ENCODE peak calls at places on chromosomes 5 and 9, in eight cellular contexts. L is dorsolateral prefrontal cortex, A is upper lobe of right lung, C is cardiac muscle cell, B is prostate gland, I is OCI-LY7, E is endothelial cell of umbilical vein, H is psoas muscle. Z is an unnamed sample.

GRCh38 chr5:154209591-154210081 is 19.1 kb downstream of the GALNT10 start:
- DNase-seq in L (no peak), A (no peak), C (no peak), B (no peak), I (no peak), E (no peak), H (no peak), Z (no peak)

GRCh38 chr5:173888473-173889135 is 455 bp downstream of the CPEB4 start:
- DNase-seq in L (peak), A (peak), C (peak), B (no peak), I (no peak), E (peak), H (peak), Z (no peak)

GRCh38 chr5:1512541-1513291 is 11.0 kb downstream of the LPCAT1 start:
- DNase-seq in L (peak), A (peak), C (no peak), B (no peak), I (no peak), E (no peak), H (peak), Z (peak)

GRCh38 chr5:150263801-150264621 is 25.6 kb downstream of the CAMK2A start:
- DNase-seq in L (peak), A (no peak), C (peak), B (peak), I (no peak), E (peak), H (peak), Z (no peak)

GRCh38 chr9:69172895-69173294 is 1.2 kb upstream of the TJP2 start:
- DNase-seq in L (no peak), A (no peak), C (no peak), B (no peak), I (no peak), E (peak), H (no peak), Z (no peak)

GRCh38 chr9:124661184-124661755 is 109.8 kb downstream of the NR6A1 start:
- DNase-seq in L (no peak), A (no peak), C (peak), B (no peak), I (no peak), E (peak), H (no peak), Z (no peak)

GRCh38 chr5:40672440-40672839 is 7.3 kb upstream of the PTGER4 start:
- DNase-seq in L (no peak), A (no peak), C (no peak), B (no peak), I (no peak), E (no peak), H (no peak), Z (no peak)

GRCh38 chr5:6804766-6805165 is 91.5 kb downstream of the TENT4A start:
- DNase-seq in L (no peak), A (no peak), C (no peak), B (no peak), I (no peak), E (no peak), H (no peak), Z (no peak)

GRCh38 chr5:109853362-109853761 is 163.6 kb downstream of the MAN2A1 start:
- DNase-seq in L (no peak), A (no peak), C (no peak), B (no peak), I (no peak), E (no peak), H (no peak), Z (no peak)

GRCh38 chr5:109585012-109585599 is 104.6 kb upstream of the MAN2A1 start:
- DNase-seq in L (no peak), A (no peak), C (no peak), B (no peak), I (no peak), E (peak), H (no peak), Z (no peak)

GRCh38 chr5:34562791-34563190 is 93.3 kb upstream of the RAI14 start:
- DNase-seq in L (no peak), A (no peak), C (no peak), B (no peak), I (no peak), E (no peak), H (no peak), Z (no peak)

GRCh38 chr5:120932480-120932879 is 468.4 kb downstream of the PRR16 start:
- DNase-seq in L (no peak), A (no peak), C (no peak), B (no peak), I (no peak), E (no peak), H (no peak), Z (no peak)

GRCh38 chr9:129697111-129697955 is 31.9 kb downstream of the PRRX2 start:
- DNase-seq in L (no peak), A (no peak), C (peak), B (no peak), I (no peak), E (no peak), H (peak), Z (peak)

GRCh38 chr5:90099099-90099498 is 310.5 kb downstream of the CETN3 start:
- DNase-seq in L (no peak), A (no peak), C (no peak), B (no peak), I (no peak), E (no peak), H (no peak), Z (no peak)

GRCh38 chr5:102889033-102889432 is 133.9 kb downstream of the PAM start:
- DNase-seq in L (no peak), A (no peak), C (no peak), B (no peak), I (no peak), E (no peak), H (no peak), Z (no peak)

GRCh38 chr5:141521244-141521781 is 32.4 kb downstream of the PCDHGC5 start:
- DNase-seq in L (no peak), A (no peak), C (no peak), B (no peak), I (no peak), E (peak), H (no peak), Z (no peak)

GRCh38 chr5:170312666-170313065 is 15.1 kb upstream of the LCP2 start:
- DNase-seq in L (no peak), A (no peak), C (no peak), B (no peak), I (no peak), E (peak), H (no peak), Z (no peak)

GRCh38 chr9:121567142-121568100 is 67.8 kb upstream of the GGTA1 start:
- DNase-seq in L (no peak), A (no peak), C (peak), B (no peak), I (no peak), E (peak), H (peak), Z (no peak)

GRCh38 chr5:886716-887325 is 5.8 kb downstream of the BRD9 start:
- DNase-seq in L (no peak), A (no peak), C (no peak), B (no peak), I (no peak), E (no peak), H (no peak), Z (no peak)

GRCh38 chr5:57366744-57367143 is 115.9 kb downstream of the ACTBL2 start:
- DNase-seq in L (no peak), A (no peak), C (no peak), B (no peak), I (no peak), E (no peak), H (no peak), Z (no peak)

GRCh38 chr9:117116084-117116483 is 298.8 kb downstream of the ASTN2 start:
- DNase-seq in L (no peak), A (no peak), C (no peak), B (no peak), I (no peak), E (no peak), H (no peak), Z (no peak)

GRCh38 chr9:36166150-36166927 is 2.8 kb upstream of the CCIN start:
- DNase-seq in L (peak), A (peak), C (peak), B (peak), I (peak), E (peak), H (peak), Z (no peak)

GRCh38 chr5:103098993-103099392 is 20.9 kb downstream of the GIN1 start:
- DNase-seq in L (no peak), A (no peak), C (no peak), B (no peak), I (no peak), E (no peak), H (no peak), Z (no peak)

GRCh38 chr5:68798877-68799276 is 294.9 kb upstream of the SLC30A5 start:
- DNase-seq in L (no peak), A (no peak), C (no peak), B (no peak), I (no peak), E (no peak), H (peak), Z (no peak)

GRCh38 chr9:14320272-14321245 is 6.6 kb upstream of the NFIB start:
- DNase-seq in L (no peak), A (no peak), C (no peak), B (no peak), I (peak), E (peak), H (no peak), Z (no peak)

GRCh38 chr5:146000072-146000471 is 63.7 kb downstream of the SH3RF2 start:
- DNase-seq in L (no peak), A (no peak), C (no peak), B (no peak), I (no peak), E (no peak), H (no peak), Z (no peak)

GRCh38 chr9:83649515-83649914 is 26.6 kb downstream of the IDNK start:
- DNase-seq in L (no peak), A (no peak), C (no peak), B (no peak), I (no peak), E (no peak), H (no peak), Z (no peak)

GRCh38 chr5:146345578-146346366 is 7.1 kb downstream of the POU4F3 start:
- DNase-seq in L (no peak), A (no peak), C (no peak), B (no peak), I (no peak), E (no peak), H (no peak), Z (no peak)

GRCh38 chr5:159181152-159181551 is 28.2 kb downstream of the RNF145 start:
- DNase-seq in L (no peak), A (no peak), C (no peak), B (no peak), I (no peak), E (no peak), H (no peak), Z (no peak)

GRCh38 chr5:166032601-166033000 is 2258.8 kb upstream of the WWC1 start:
- DNase-seq in L (no peak), A (no peak), C (no peak), B (no peak), I (no peak), E (no peak), H (no peak), Z (no peak)

GRCh38 chr5:139667730-139668063 is 19.5 kb downstream of the CXXC5 start:
- DNase-seq in L (no peak), A (no peak), C (no peak), B (no peak), I (no peak), E (no peak), H (no peak), Z (no peak)

GRCh38 chr9:35074791-35075190 is 2.4 kb upstream of the VCP start:
- DNase-seq in L (no peak), A (no peak), C (no peak), B (no peak), I (no peak), E (no peak), H (no peak), Z (no peak)

GRCh38 chr9:35079041-35079425 is 709 bp downstream of the FANCG start:
- DNase-seq in L (no peak), A (no peak), C (no peak), B (no peak), I (peak), E (no peak), H (no peak), Z (no peak)

GRCh38 chr9:35078066-35078465 is 1.7 kb downstream of the FANCG start:
- DNase-seq in L (no peak), A (no peak), C (no peak), B (no peak), I (no peak), E (no peak), H (no peak), Z (no peak)

GRCh38 chr9:35075358-35075757 is 2.9 kb upstream of the VCP start:
- DNase-seq in L (no peak), A (no peak), C (no peak), B (no peak), I (no peak), E (no peak), H (no peak), Z (no peak)

DNA sequence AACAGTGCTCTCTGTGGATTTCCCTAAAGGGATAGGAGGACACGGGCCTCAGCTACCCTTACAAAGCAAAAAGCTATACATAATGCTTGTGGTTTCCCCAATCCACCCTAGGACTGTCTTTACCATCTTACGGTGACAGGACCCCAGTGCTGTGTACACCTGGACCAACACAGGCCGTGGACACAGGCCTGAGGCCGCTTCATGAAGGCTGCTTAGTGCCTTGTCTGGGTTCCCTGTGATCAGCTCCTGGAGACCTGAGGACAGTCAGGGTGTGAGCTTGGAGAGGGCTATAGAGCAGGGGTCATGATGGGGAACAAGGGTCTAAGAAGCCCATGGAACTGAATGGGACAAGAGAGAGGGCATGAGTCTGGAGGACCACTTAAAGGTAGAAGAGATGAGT is 2.9 kb downstream of the FANCG start:
- DNase-seq in L (no peak), A (no peak), C (no peak), B (no peak), I (no peak), E (no peak), H (no peak), Z (no peak)
- H3K27ac ChIP-seq in L (no peak), A (no peak), C (no peak), B (no peak), I (no peak), E (no peak), H (no peak), Z (no peak)

GRCh38 chr9:5629312-5630037 is 568 bp downstream of the RIC1 start:
- DNase-seq in L (peak), A (peak), C (peak), B (peak), I (peak), E (peak), H (peak), Z (no peak)

GRCh38 chr9:5630038-5630507 is 1.2 kb downstream of the RIC1 start:
- DNase-seq in L (no peak), A (no peak), C (peak), B (peak), I (peak), E (peak), H (no peak), Z (no peak)

GRCh38 chr9:5626727-5627634 is 1.9 kb upstream of the RIC1 start:
- DNase-seq in L (no peak), A (no peak), C (peak), B (peak), I (peak), E (peak), H (peak), Z (no peak)

GRCh38 chr9:5628183-5628529 is 751 bp upstream of the RIC1 start:
- DNase-seq in L (no peak), A (no peak), C (no peak), B (no peak), I (no peak), E (no peak), H (no peak), Z (no peak)

GRCh38 chr9:5628530-5629311 is at the start of gene RIC1:
- DNase-seq in L (peak), A (peak), C (peak), B (peak), I (peak), E (peak), H (peak), Z (peak)
- H3K4me3 ChIP-seq in L (peak), A (peak), C (peak), B (peak), I (peak), E (peak), H (peak), Z (peak)

DNA sequence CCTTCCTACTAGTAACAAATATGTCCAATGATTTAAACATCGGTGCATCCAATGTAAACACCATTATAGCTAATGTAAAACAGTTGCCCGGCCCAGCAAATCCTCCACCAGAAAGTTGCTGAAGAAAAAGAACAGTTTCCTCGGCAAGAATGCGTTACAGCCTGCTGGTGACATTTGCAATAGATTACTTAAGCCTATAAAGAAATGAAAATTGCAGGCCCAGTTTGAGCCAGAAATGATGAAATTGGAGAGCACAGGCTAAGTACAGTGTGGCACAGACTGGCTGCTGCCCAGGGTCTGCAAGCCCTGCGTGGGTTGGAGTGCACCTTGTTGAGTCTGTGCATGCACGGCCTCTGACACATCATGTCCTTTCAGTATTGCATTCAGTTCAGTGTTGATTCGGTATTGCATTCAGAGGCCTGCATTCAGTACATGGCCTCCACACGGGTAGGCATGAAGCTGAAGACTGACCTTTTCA is 406.0 kb upstream of the KLF4 start:
- DNase-seq in L (no peak), A (no peak), C (no peak), B (no peak), I (no peak), E (no peak), H (no peak), Z (no peak)
- TF ChIP-seq CTCF in L (no peak), A (no peak), C (no peak), B (no peak), I (no peak), E (no peak), H (no peak), Z (no peak)

GRCh38 chr5:31445041-31445600 is 86.8 kb downstream of the DROSHA start:
- DNase-seq in L (no peak), A (no peak), C (no peak), B (no peak), I (no peak), E (no peak), H (no peak), Z (no peak)
- H3K27ac ChIP-seq in L (no peak), A (no peak), C (no peak), B (no peak), I (no peak), E (no peak), H (no peak), Z (no peak)

GRCh38 chr5:132260051-132260450 is 2.6 kb downstream of the PDLIM4 start:
- DNase-seq in L (peak), A (no peak), C (no peak), B (no peak), I (no peak), E (peak), H (no peak), Z (no peak)

GRCh38 chr5:132258102-132259060 is 885 bp downstream of the PDLIM4 start:
- DNase-seq in L (no peak), A (peak), C (no peak), B (no peak), I (no peak), E (peak), H (peak), Z (no peak)

GRCh38 chr5:132257131-132258101 is at the start of gene PDLIM4:
- DNase-seq in L (no peak), A (peak), C (peak), B (peak), I (no peak), E (peak), H (peak), Z (no peak)

GRCh38 chr5:132260714-132261615 is 3.5 kb downstream of the PDLIM4 start:
- DNase-seq in L (peak), A (no peak), C (no peak), B (no peak), I (no peak), E (peak), H (no peak), Z (peak)

DNA sequence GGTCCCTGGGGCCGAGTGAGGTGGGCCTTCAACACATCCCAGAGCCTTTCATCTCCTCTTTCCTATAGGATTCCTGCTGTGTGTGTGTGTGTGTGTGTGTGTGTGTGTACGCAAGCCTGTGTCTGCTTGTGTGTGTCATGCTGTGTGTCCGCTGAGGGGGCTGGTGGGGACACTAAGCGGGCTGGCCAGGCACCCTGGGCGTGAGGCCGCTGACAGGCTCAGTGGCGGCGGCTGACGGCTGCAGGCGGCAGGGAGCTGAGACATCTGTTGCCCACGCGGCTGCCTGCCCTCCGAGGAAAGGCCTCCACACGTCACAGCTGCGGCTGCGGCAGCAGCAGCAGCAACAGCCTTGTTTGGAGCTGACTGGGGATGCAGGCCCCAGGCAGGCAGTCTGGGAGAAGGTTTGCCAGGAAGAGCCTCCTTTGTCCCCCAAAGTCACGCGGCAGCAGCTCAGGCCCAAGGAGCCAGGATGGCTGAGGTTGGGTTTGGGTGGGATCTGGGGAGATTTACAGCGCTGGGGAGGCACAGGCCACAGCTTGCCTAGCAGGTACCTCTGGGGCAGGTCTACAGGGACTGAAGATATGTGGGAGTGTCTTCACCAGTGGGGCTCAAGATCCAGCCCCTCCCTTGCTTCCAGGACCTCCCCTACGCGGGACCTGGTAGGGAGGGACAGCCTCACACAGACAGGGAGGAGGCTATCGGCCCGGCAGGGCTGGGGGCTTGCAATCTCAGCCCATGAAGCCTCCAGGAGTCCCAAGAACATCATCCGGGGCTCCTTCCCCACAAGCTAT is 1.8 kb downstream of the PDLIM4 start:
- DNase-seq in L (peak), A (peak), C (peak), B (peak), I (no peak), E (peak), H (peak), Z (no peak)
- H3K4me3 ChIP-seq in L (no peak), A (no peak), C (no peak), B (peak), I (no peak), E (peak), H (peak), Z (peak)

GRCh38 chr5:107361945-107362344 is 308.8 kb downstream of the EFNA5 start:
- DNase-seq in L (no peak), A (no peak), C (no peak), B (no peak), I (no peak), E (no peak), H (no peak), Z (no peak)

GRCh38 chr5:107365355-107366109 is 305.2 kb downstream of the EFNA5 start:
- DNase-seq in L (no peak), A (no peak), C (no peak), B (no peak), I (peak), E (peak), H (no peak), Z (no peak)

GRCh38 chr5:107359033-107359915 is 311.5 kb downstream of the EFNA5 start:
- DNase-seq in L (no peak), A (no peak), C (no peak), B (no peak), I (peak), E (peak), H (no peak), Z (no peak)

GRCh38 chr5:107364443-107365096 is 306.2 kb downstream of the EFNA5 start:
- DNase-seq in L (no peak), A (no peak), C (no peak), B (no peak), I (no peak), E (no peak), H (no peak), Z (no peak)

GRCh38 chr5:107359916-107360234 is 310.9 kb downstream of the EFNA5 start:
- DNase-seq in L (no peak), A (no peak), C (no peak), B (no peak), I (peak), E (no peak), H (no peak), Z (no peak)
- TF ChIP-seq CTCF in L (no peak), A (no peak), C (no peak), B (no peak), I (peak), E (peak), H (no peak), Z (no peak)